ENCODE peak calls at places on chromosomes 16 and 17, in seven cellular contexts. U, M, Q, F, O, P and B are unnamed samples.

GRCh38 chr16:89319883-89320716 is 102.6 kb downstream of the ZNF778 start:
- DNase-seq in O (peak), M (no peak), Q (no peak), P (peak), U (peak), F (no peak), B (peak)

GRCh38 chr16:66610111-66610820 is 5.8 kb downstream of the CMTM3 start:
- DNase-seq in M (no peak), P (no peak), F (no peak), Q (no peak), O (no peak), U (no peak), B (no peak)

GRCh38 chr16:66881014-66881417 is 701 bp downstream of the PDP2 start:
- DNase-seq in O (no peak), U (no peak), F (no peak), Q (no peak), P (peak), M (no peak), B (no peak)

GRCh38 chr16:88284626-88285513 is 97.9 kb upstream of the ZNF469 start:
- DNase-seq in U (no peak), Q (no peak), M (no peak), P (no peak), F (no peak), O (no peak), B (no peak)

GRCh38 chr17:37791434-37791833 is 46.6 kb upstream of the HNF1B start:
- DNase-seq in M (no peak), U (no peak), O (peak), Q (peak), P (peak), F (no peak), B (peak)

GRCh38 chr16:67302076-67302475 is 22.7 kb downstream of the PLEKHG4 start:
- DNase-seq in U (no peak), F (no peak), O (no peak), M (no peak), Q (peak), P (no peak), B (no peak)

GRCh38 chr16:69724981-69725479 is 1.3 kb downstream of the NQO1 start:
- DNase-seq in Q (no peak), U (no peak), P (peak), M (no peak), F (no peak), O (peak), B (peak)

GRCh38 chr17:72890711-72891110 is 201.8 kb downstream of the SLC39A11 start:
- DNase-seq in M (no peak), F (no peak), P (peak), U (no peak), Q (no peak), O (no peak), B (no peak)

GRCh38 chr17:57935833-57936807 is 19.1 kb downstream of the CUEDC1 start:
- DNase-seq in U (no peak), O (peak), Q (peak), M (no peak), P (no peak), F (no peak), B (no peak)

GRCh38 chr16:51237861-51238378 is 86.8 kb upstream of the SALL1 start:
- DNase-seq in Q (no peak), U (no peak), P (no peak), O (peak), M (no peak), F (no peak), B (no peak)

GRCh38 chr17:45867702-45868101 is 23.0 kb downstream of the SPPL2C start:
- DNase-seq in O (peak), F (no peak), U (no peak), P (peak), M (peak), Q (no peak), B (no peak)

GRCh38 chr17:82698974-82699442 is 510 bp upstream of the RAB40B start:
- DNase-seq in U (no peak), O (no peak), P (peak), M (no peak), F (no peak), Q (no peak), B (no peak)

GRCh38 chr17:79919164-79919585 is 79.9 kb upstream of the CBX4 start:
- DNase-seq in O (no peak), F (no peak), P (no peak), U (no peak), Q (peak), M (no peak), B (peak)

GRCh38 chr17:18862011-18862410 is 4.1 kb downstream of the PRPSAP2 start:
- DNase-seq in M (no peak), Q (no peak), P (no peak), F (peak), U (no peak), O (no peak), B (no peak)

GRCh38 chr16:2199621-2200139 is 3.3 kb upstream of the CASKIN1 start:
- DNase-seq in O (no peak), F (no peak), P (no peak), U (no peak), M (no peak), Q (no peak), B (no peak)

GRCh38 chr16:81185416-81185815 is 53.1 kb upstream of the BCO1 start:
- DNase-seq in O (no peak), F (no peak), M (no peak), P (no peak), Q (no peak), U (no peak), B (no peak)

GRCh38 chr16:83713597-83713996 is 94.2 kb upstream of the HSBP1 start:
- DNase-seq in M (no peak), O (no peak), F (no peak), U (no peak), P (peak), Q (peak), B (no peak)

GRCh38 chr17:75679706-75680201 is 12.6 kb downstream of the SAP30BP start:
- DNase-seq in P (no peak), O (no peak), M (no peak), F (no peak), U (no peak), Q (no peak), B (peak)
- TF ChIP-seq JUND in P (no peak), O (no peak), M (no peak), F (no peak), U (no peak), Q (no peak), B (no peak)

GRCh38 chr16:23509441-23509754 is 896 bp downstream of the GGA2 start:
- DNase-seq in Q (no peak), P (no peak), F (no peak), M (no peak), O (no peak), U (no peak), B (no peak)

GRCh38 chr16:23512168-23512695 is 1.9 kb upstream of the GGA2 start:
- DNase-seq in O (peak), F (no peak), U (no peak), Q (no peak), M (no peak), P (peak), B (no peak)

GRCh38 chr16:23509763-23510153 is 536 bp downstream of the GGA2 start:
- DNase-seq in F (peak), Q (no peak), M (no peak), U (no peak), P (peak), O (no peak), B (peak)

GRCh38 chr16:23510154-23510914 is at the start of gene GGA2:
- DNase-seq in F (peak), P (peak), M (peak), O (peak), U (no peak), Q (peak), B (peak)

DNA sequence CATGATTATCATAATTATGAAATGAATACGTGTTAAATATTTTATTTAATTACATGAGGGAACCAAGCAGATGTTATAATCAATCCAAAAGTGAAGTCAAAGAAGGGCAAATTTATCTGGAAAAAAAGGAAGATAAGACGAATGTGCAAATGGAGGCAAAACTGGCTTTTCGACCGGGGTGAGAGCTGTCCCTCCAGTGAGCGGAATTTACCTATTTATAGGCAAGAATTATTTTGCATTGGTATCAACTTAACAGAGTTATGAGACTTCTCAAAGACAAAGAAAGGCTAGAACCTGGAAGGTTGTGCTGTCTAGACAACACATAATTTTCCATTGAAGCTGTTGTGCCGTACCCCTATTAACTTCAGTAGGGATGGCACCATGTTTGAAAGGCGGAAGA is 1.4 kb upstream of the GGA2 start:
- DNase-seq in Q (no peak), P (no peak), U (no peak), O (no peak), M (no peak), F (no peak), B (no peak)
- TF ChIP-seq JUND in Q (no peak), P (no peak), U (no peak), O (no peak), M (no peak), F (no peak), B (no peak)

DNA sequence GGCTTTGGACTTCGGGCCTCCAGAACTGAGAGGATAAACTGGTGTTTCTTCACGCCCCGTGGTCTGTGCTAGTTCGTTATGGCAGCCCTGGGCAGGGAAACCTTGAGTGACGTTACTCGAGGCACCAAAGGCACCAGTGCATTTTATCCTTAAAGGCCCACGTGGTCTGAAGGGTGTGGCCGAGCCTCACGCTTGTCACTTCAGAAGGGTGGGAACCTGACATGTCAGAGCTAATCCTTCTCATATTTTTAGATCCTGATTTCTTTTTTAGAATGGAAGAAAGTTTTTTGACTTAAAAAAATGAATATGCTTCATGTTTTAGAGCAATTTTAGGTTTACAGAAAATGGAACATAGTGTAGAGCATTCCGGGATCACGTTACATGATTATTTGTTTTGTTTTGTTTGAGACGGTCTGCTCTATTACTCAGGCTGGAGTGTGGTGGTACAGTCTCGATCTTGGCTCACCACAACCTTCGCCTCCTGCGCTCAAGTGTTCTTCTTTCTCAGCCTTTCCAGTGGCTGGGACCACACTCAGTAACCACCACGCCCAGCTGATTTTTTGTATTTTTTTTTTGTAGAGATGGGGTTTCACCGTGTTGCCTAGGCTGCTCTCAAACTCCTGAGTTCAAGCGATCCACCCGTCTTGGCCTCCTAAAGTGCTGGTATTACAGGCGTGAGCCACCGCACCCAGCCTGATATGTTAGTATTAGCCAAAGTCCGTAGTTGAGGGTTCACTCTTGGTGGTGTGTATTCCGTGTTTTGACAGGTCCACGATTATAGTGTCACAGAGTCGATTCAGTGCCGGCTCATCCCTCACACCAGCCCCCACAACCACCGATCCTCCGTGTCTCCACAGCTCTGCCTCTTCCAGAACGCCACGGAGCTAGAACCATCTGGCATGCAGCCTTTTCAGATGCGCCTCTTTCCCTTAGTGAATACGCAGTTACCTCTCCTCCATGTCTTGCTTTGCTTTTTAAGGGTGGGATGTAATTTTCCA is 47.9 kb downstream of the RAB11FIP3 start:
- DNase-seq in P (peak), F (no peak), Q (no peak), O (no peak), U (no peak), M (no peak), B (no peak)
- TF ChIP-seq JUND in P (no peak), F (no peak), Q (no peak), O (no peak), U (no peak), M (no peak), B (no peak)

GRCh38 chr17:78559749-78560368 is 17.3 kb downstream of the DNAH17 start:
- DNase-seq in M (peak), O (no peak), Q (no peak), F (peak), U (no peak), P (peak), B (peak)
- TF ChIP-seq JUND in M (no peak), O (no peak), Q (no peak), F (no peak), U (no peak), P (no peak), B (no peak)

GRCh38 chr17:33169580-33170285 is 123.4 kb downstream of the ASIC2 start:
- DNase-seq in U (no peak), M (no peak), Q (no peak), F (no peak), O (no peak), P (no peak), B (no peak)

GRCh38 chr17:33171931-33172330 is 121.2 kb downstream of the ASIC2 start:
- DNase-seq in U (no peak), P (no peak), O (no peak), M (no peak), F (no peak), Q (no peak), B (no peak)

GRCh38 chr17:33178641-33179040 is 114.5 kb downstream of the ASIC2 start:
- DNase-seq in U (no peak), P (no peak), F (no peak), Q (no peak), O (no peak), M (no peak), B (no peak)

GRCh38 chr17:33175565-33175964 is 117.5 kb downstream of the ASIC2 start:
- DNase-seq in P (no peak), Q (no peak), O (no peak), M (no peak), U (no peak), F (no peak), B (no peak)
- TF ChIP-seq JUND in P (no peak), Q (no peak), O (no peak), M (no peak), U (no peak), F (no peak), B (no peak)